ENCODE peak calls at places on chromosome 14, in ten cellular contexts. A, S, X, M, T, V, E, F, I and C are unnamed samples.

GRCh38 chr14:103001226-103001625 is 56.1 kb downstream of the CDC42BPB start:
- DNase-seq in A (no peak), S (no peak), X (no peak), M (no peak), T (no peak), V (no peak), E (no peak), F (no peak), I (no peak), C (no peak)

GRCh38 chr14:104116544-104117340 is 21.6 kb upstream of the KIF26A start:
- DNase-seq in A (no peak), S (no peak), X (no peak), M (no peak), T (no peak), V (no peak), E (no peak), F (no peak), I (no peak), C (no peak)

GRCh38 chr14:80291099-80291498 is 79.8 kb upstream of the DIO2 start:
- DNase-seq in A (no peak), S (no peak), X (no peak), M (no peak), T (no peak), V (no peak), E (no peak), F (no peak), I (no peak), C (no peak)

GRCh38 chr14:58353516-58354299 is 42.0 kb upstream of the TOMM20L start:
- DNase-seq in A (no peak), S (no peak), X (no peak), M (no peak), T (no peak), V (no peak), E (no peak), F (no peak), I (no peak), C (no peak)

GRCh38 chr14:77086017-77086727 is 11.9 kb upstream of the CIPC start:
- DNase-seq in A (no peak), S (no peak), X (peak; percentile 23), M (no peak), T (no peak), V (no peak), E (no peak), F (peak; percentile 55), I (no peak), C (no peak)

GRCh38 chr14:104283197-104284106 is 145.1 kb downstream of the KIF26A start:
- DNase-seq in A (peak; percentile 5), S (no peak), X (no peak), M (no peak), T (no peak), V (peak; percentile 63), E (peak; percentile 43), F (no peak), I (no peak), C (no peak)

GRCh38 chr14:38481939-38482678 is 226.2 kb upstream of the CLEC14A start:
- DNase-seq in A (no peak), S (no peak), X (peak; percentile 76), M (no peak), T (no peak), V (no peak), E (no peak), F (no peak), I (no peak), C (no peak)

GRCh38 chr14:96272777-96273471 is 16.9 kb downstream of the BDKRB1 start:
- DNase-seq in A (no peak), S (no peak), X (peak; percentile 44), M (no peak), T (no peak), V (no peak), E (no peak), F (no peak), I (no peak), C (no peak)

GRCh38 chr14:41022932-41023331 is 583.7 kb upstream of the LRFN5 start:
- DNase-seq in A (no peak), S (no peak), X (no peak), M (no peak), T (no peak), V (no peak), E (no peak), F (no peak), I (no peak), C (no peak)

GRCh38 chr14:92785601-92786426 is 8.3 kb upstream of the GOLGA5 start:
- DNase-seq in A (peak; percentile 79), S (no peak), X (peak; percentile 91), M (no peak), T (no peak), V (no peak), E (no peak), F (no peak), I (no peak), C (no peak)

GRCh38 chr14:105411017-105411941 is 8.3 kb upstream of the MTA1 start:
- DNase-seq in A (no peak), S (no peak), X (peak; percentile 50), M (no peak), T (peak; percentile 69), V (peak; percentile 50), E (peak; percentile 48), F (no peak), I (no peak), C (no peak)

GRCh38 chr14:21384494-21384851 is 654 bp upstream of the SUPT16H start:
- DNase-seq in A (no peak), S (no peak), X (no peak), M (no peak), T (no peak), V (no peak), E (no peak), F (no peak), I (no peak), C (no peak)

GRCh38 chr14:53842938-53843337 is 113.7 kb downstream of the BMP4 start:
- DNase-seq in A (no peak), S (no peak), X (peak; percentile 5), M (no peak), T (no peak), V (no peak), E (no peak), F (no peak), I (no peak), C (no peak)

GRCh38 chr14:50399251-50400032 is 2.8 kb upstream of the CDKL1 start:
- DNase-seq in A (no peak), S (no peak), X (peak; percentile 26), M (no peak), T (no peak), V (no peak), E (no peak), F (no peak), I (no peak), C (no peak)

GRCh38 chr14:81519200-81519998 is 14.3 kb downstream of the SEL1L start:
- DNase-seq in A (peak; percentile 40), S (no peak), X (peak; percentile 16), M (peak; percentile 48), T (no peak), V (no peak), E (no peak), F (no peak), I (no peak), C (peak; percentile 31)